ENCODE peak calls at places on chromosomes 3 and 15, in four cellular contexts. A is GM12878, P is HepG2, T is K562. J is an unnamed sample.

GRCh38 chr15:41154412-41154811 is 38.3 kb upstream of the INO80 start:
- DNase-seq in A (no peak), P (no peak), T (no peak), J (no peak)

GRCh38 chr3:169659096-169659521 is 4.4 kb downstream of the MECOM start:
- DNase-seq in A (no peak), P (no peak), T (no peak), J (no peak)

GRCh38 chr3:79018671-79019136 is 749.1 kb downstream of the ROBO1 start:
- DNase-seq in A (no peak), P (peak), T (no peak), J (no peak)

GRCh38 chr3:62835594-62836236 is 39.5 kb downstream of the CADPS start:
- DNase-seq in A (no peak), P (no peak), T (no peak), J (no peak)

GRCh38 chr3:85567074-85567676 is 608.4 kb downstream of the CADM2 start:
- DNase-seq in A (no peak), P (peak), T (peak), J (peak)

GRCh38 chr3:139292192-139292591 is 51.6 kb upstream of the MRPS22 start:
- DNase-seq in A (no peak), P (no peak), T (no peak), J (no peak)

GRCh38 chr3:69082805-69083204 is 1.9 kb upstream of the ARL6IP5 start:
- DNase-seq in A (peak), P (no peak), T (no peak), J (no peak)

GRCh38 chr3:170809975-170810357 is 60.0 kb downstream of the RPL22L1 start:
- DNase-seq in A (no peak), P (no peak), T (no peak), J (no peak)

GRCh38 chr15:57485869-57486268 is 105.8 kb upstream of the MYZAP start:
- DNase-seq in A (no peak), P (peak), T (no peak), J (no peak)

GRCh38 chr3:15636028-15636709 is 34.6 kb downstream of the BTD start:
- DNase-seq in A (no peak), P (no peak), T (no peak), J (no peak)

GRCh38 chr15:64583983-64584382 is 123.6 kb downstream of the ZNF609 start:
- DNase-seq in A (no peak), P (no peak), T (no peak), J (no peak)

GRCh38 chr15:72312605-72313447 is 7.1 kb downstream of the CELF6 start:
- DNase-seq in A (no peak), P (peak), T (peak), J (peak)

GRCh38 chr3:40780801-40781406 is 256.1 kb downstream of the ZNF621 start:
- DNase-seq in A (no peak), P (no peak), T (no peak), J (no peak)

GRCh38 chr3:127786358-127787070 is 35.8 kb downstream of the MGLL start:
- DNase-seq in A (no peak), P (no peak), T (no peak), J (no peak)

GRCh38 chr3:158918008-158918407 is 116.2 kb downstream of the MFSD1 start:
- DNase-seq in A (no peak), P (peak), T (peak), J (peak)

GRCh38 chr15:78457101-78457500 is 19.1 kb downstream of the IREB2 start:
- DNase-seq in A (no peak), P (no peak), T (peak), J (no peak)

GRCh38 chr3:108608750-108609149 is 19.2 kb downstream of the DZIP3 start:
- DNase-seq in A (no peak), P (no peak), T (no peak), J (no peak)

GRCh38 chr3:125331243-125331642 is 43.9 kb downstream of the ZNF148 start:
- DNase-seq in A (no peak), P (no peak), T (no peak), J (no peak)

GRCh38 chr3:30672959-30673358 is 66.6 kb downstream of the TGFBR2 start:
- DNase-seq in A (no peak), P (no peak), T (no peak), J (no peak)

GRCh38 chr3:167872941-167873340 is 137.4 kb downstream of the SERPINI1 start:
- DNase-seq in A (no peak), P (no peak), T (no peak), J (no peak)

GRCh38 chr15:68795298-68795848 is 25.3 kb downstream of the ANP32A start:
- DNase-seq in A (no peak), P (no peak), T (no peak), J (peak)

GRCh38 chr15:23599053-23599452 is 33.6 kb downstream of the MKRN3 start:
- DNase-seq in A (no peak), P (no peak), T (no peak), J (no peak)

GRCh38 chr3:165446555-165446954 is 250.4 kb upstream of the SLITRK3 start:
- DNase-seq in A (no peak), P (no peak), T (no peak), J (no peak)

GRCh38 chr15:43985976-43986375 is 159.2 kb downstream of the WDR76 start:
- DNase-seq in A (no peak), P (no peak), T (no peak), J (no peak)

GRCh38 chr15:87850916-87851315 is 405.6 kb downstream of the NTRK3 start:
- DNase-seq in A (no peak), P (no peak), T (no peak), J (no peak)

GRCh38 chr3:33831053-33831452 is 32.6 kb downstream of the PDCD6IP start:
- DNase-seq in A (no peak), P (no peak), T (no peak), J (no peak)

DNA sequence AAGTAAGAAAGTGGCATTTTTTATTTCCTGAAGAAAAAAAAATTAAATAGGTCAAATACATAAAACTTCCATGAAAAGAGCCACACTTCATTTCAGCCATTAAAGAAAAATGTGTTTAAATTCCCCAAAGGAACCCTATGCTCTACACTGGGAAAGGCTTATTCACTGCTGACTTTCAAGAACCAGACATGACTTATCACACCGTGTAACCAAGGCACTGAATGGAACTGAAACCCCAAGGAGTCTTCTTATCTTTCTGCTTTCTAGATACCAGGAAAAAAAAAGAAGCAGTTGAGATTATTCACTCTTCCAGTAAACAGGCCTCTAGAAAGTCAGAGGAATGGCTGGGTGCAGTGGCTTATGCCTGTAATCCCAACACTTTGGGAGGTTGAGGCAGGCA is 44.4 kb downstream of the OSBPL10 start:
- DNase-seq in A (no peak), P (no peak), T (no peak), J (no peak)
- TF ChIP-seq FOXM1 in A (no peak), P (no peak), T (no peak), J (no peak)

GRCh38 chr15:36465304-36465703 is 114.1 kb upstream of the CDIN1 start:
- DNase-seq in A (no peak), P (no peak), T (no peak), J (no peak)

GRCh38 chr15:36472672-36473071 is 106.8 kb upstream of the CDIN1 start:
- DNase-seq in A (no peak), P (no peak), T (no peak), J (no peak)

GRCh38 chr15:36469567-36469966 is 109.9 kb upstream of the CDIN1 start:
- DNase-seq in A (no peak), P (no peak), T (no peak), J (no peak)

DNA sequence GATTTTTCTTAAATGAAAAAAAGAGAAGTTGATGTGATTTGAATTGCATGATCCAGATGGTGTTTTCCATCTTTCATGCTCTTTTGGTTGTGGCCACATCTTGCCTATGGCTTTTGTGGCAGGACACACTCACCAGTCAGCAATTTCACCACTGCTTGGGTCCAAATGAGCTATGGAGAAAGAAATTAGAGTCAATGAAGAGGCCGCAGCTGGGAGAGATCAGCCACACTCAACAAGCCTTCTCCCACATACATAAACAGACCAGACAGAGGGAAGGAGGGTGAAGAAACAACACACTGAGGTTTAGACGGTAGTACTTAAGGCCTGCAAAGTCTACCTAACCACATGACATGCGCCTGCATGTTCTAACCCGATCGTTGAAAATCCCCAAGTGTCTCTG is 110.7 kb upstream of the CDIN1 start:
- DNase-seq in A (no peak), P (no peak), T (no peak), J (no peak)
- TF ChIP-seq FOXM1 in A (no peak), P (no peak), T (no peak), J (no peak)

GRCh38 chr3:2098398-2099027 is at the start of gene CNTN4:
- DNase-seq in A (no peak), P (peak), T (no peak), J (peak)

GRCh38 chr3:2099779-2100191 is 1.1 kb downstream of the CNTN4 start:
- DNase-seq in A (no peak), P (no peak), T (no peak), J (no peak)

GRCh38 chr3:2096196-2096595 is 2.5 kb upstream of the CNTN4 start:
- DNase-seq in A (no peak), P (no peak), T (no peak), J (no peak)

GRCh38 chr3:2097641-2098191 is 950 bp upstream of the CNTN4 start:
- DNase-seq in A (no peak), P (no peak), T (no peak), J (no peak)

GRCh38 chr3:2099028-2099671 is 484 bp downstream of the CNTN4 start:
- DNase-seq in A (no peak), P (no peak), T (no peak), J (peak)
- TF ChIP-seq FOXM1 in A (no peak), P (no peak), T (no peak), J (no peak)

GRCh38 chr3:46447535-46447934 is 17.2 kb downstream of the LTF start:
- DNase-seq in A (no peak), P (no peak), T (no peak), J (no peak)
- TF ChIP-seq FOXM1 in A (no peak), P (no peak), T (no peak), J (no peak)

GRCh38 chr3:45235409-45235808 is 9.3 kb upstream of the TMEM158 start:
- DNase-seq in A (no peak), P (no peak), T (no peak), J (no peak)

GRCh38 chr3:45227946-45228345 is 1.9 kb upstream of the TMEM158 start:
- DNase-seq in A (no peak), P (no peak), T (no peak), J (no peak)

GRCh38 chr3:45236964-45237363 is 10.9 kb upstream of the TMEM158 start:
- DNase-seq in A (no peak), P (no peak), T (peak), J (no peak)

GRCh38 chr3:45234250-45234649 is 8.2 kb upstream of the TMEM158 start:
- DNase-seq in A (no peak), P (no peak), T (no peak), J (no peak)

DNA sequence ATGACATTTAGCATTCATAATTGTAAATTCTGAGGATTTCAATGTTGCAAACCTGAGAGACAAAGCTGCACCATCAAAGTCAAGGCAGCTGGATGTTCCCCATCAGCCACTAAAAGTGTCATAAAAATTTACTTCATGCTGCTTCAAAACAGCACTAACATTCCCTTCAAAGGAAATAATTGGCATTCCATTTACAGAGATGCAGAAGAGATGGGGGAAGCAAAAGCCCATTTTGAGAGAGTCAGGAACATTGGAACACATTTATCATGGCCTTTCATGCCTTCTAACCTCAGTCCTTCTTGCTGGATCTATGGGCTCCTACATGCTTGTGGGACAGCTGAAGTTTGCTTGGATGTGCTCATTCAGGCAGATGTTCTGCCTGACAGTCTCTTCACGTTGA is 6.4 kb upstream of the TMEM158 start:
- DNase-seq in A (no peak), P (no peak), T (no peak), J (no peak)
- TF ChIP-seq FOXM1 in A (no peak), P (no peak), T (no peak), J (no peak)

DNA sequence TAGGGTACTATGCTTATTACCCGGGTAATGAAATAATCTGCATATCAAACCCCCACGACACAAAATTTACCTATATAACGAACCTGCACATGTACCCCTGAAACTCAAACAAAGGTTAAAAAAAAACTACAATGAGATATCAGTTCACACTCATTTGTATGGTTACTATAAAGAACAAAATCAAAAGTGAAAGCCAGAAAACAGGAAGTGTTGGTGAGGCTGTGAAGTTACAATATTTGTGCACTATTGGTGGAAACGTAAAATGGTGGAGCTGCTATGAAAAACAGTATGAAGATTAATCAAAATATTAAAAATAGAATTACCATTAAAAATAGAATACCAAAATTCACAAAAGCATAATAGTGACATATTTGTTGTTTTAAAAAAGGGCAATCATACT is 128.9 kb downstream of the ZIC1 start:
- DNase-seq in A (no peak), P (no peak), T (no peak), J (no peak)
- TF ChIP-seq FOXM1 in A (no peak), P (no peak), T (no peak), J (no peak)

DNA sequence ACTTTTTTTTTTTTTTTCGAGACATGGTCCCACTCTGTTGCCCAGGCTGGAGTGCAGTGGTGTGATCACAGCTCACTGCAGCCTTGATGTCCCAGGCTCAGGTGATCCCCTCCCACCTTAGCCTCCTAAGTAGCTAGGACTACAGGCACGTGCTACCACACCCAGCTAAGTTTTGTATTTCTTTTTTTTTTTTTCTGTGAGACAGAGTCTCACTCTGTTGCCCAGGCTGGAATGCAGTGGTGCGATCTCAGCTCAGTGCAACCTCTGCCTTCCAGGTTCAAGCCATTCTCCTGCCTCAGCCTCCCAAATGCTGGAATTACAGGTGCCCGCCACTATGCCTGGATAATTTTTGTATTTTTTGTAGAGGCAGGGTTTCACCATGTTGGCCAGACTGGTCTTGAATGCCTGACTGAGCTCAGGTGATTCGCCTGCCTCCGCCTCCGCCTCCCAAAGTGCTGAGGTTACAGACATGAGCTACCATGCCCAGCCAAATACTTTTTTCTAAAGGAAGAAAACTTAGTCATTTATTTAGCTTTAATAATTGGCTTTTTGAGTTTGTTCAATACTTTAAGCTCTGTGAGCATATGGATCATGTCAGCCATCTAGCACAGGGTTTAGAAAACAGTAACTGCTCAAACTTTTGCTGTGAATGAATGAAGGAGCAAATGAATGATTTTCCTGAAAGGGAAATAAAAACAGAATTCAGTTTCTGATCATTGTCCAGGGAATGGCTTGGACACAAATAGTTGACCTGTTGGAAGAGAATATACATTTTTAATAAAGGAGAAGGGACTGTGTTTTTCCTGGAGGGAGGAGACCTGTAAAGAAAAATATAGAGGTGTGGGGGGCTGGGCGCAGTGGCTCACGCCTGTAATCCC is 26.0 kb downstream of the UBE2E1 start:
- DNase-seq in A (no peak), P (no peak), T (no peak), J (no peak)
- TF ChIP-seq FOXM1 in A (no peak), P (no peak), T (no peak), J (no peak)

GRCh38 chr15:37109151-37109912 is 9.0 kb upstream of the MEIS2 start:
- DNase-seq in A (no peak), P (no peak), T (no peak), J (no peak)
- TF ChIP-seq FOXM1 in A (no peak), P (no peak), T (no peak), J (no peak)

DNA sequence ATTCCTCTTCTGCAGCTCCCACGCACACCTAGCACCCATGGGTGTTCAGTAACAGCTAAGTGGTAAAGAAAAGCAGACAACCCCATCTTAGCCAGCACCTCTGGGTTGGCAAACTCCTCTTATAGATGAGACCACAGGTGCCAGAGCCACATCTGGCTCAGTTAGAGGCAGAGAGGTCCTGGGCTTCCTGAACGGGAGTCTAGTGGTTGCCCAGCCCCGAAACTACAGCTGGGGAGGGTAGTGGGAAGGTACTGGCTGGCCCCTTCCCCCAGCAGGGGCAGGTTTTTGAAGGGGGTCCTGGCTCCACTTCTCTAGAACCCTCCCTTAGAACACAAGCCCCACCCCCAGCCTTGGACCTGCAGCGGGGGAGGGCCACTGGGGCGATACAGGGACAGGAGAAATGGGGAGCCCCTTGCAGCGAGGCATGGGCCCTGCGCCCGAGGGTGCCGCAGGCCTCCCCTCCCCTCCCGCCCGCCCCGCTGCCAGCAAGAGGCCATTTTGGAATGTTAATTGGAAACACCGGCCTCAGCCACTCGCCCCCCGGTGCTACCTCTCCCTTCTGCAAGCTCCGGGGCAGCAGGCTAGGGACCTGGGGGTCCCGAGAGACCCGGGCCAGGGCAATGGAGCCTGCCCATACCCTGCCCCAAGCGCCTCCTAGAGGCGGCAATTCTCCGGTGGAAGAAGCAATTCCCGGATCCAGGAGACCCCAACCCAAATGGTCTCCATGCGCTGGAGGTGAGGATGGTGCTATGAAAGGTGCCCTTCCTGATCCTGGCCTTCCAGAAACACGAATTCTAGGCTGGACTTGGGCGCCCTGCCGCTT is 1.5 kb downstream of the DUSP7 start:
- DNase-seq in A (no peak), P (no peak), T (peak), J (no peak)
- TF ChIP-seq FOXM1 in A (no peak), P (no peak), T (no peak), J (no peak)

DNA sequence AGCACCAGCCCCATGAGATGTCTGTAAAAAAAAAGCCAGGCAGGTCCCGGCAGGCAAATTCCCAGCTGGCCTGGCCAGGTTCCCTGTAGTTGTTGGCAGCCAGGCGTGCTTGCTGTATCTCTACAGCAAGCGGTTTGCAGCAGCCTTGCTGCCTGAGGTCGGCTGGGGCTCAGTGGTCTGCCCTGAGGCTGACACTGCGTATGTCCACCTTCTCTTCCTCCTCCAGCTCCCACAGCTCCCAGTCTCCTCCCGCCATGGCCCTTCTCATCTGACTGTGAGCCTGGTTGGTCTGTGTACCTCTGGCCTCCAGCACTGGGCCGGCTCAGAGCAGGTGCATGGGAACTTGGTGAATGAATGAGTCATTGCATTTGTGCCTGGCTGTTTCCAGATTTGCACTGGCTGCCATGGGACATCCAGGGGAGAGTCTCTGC is 42.8 kb downstream of the SPSB4 start:
- DNase-seq in A (no peak), P (no peak), T (no peak), J (no peak)
- TF ChIP-seq FOXM1 in A (no peak), P (no peak), T (no peak), J (no peak)

J was measured in HEK293T.